ENCODE peak calls at places on chromosomes 7 and 10, in eight cellular contexts. I, O, W, D, M, Y, Z and J are unnamed samples.

GRCh38 chr7:22445140-22445722 is 54.8 kb downstream of the STEAP1B start:
- DNase-seq in D (peak), I (peak), M (peak), O (peak), Z (no peak), W (peak), Y (no peak), J (no peak)

GRCh38 chr10:79979973-79980687 is 31.2 kb upstream of the SFTPD start:
- DNase-seq in Z (no peak), M (no peak), I (no peak), D (no peak), O (peak), Y (no peak), W (no peak), J (no peak)

GRCh38 chr7:2459674-2460073 is 16.5 kb downstream of the GRIFIN start:
- DNase-seq in O (no peak), Z (no peak), W (no peak), Y (no peak), I (no peak), M (no peak), D (no peak), J (no peak)

GRCh38 chr7:113087278-113087998 is 811 bp upstream of the GPR85 start:
- DNase-seq in W (no peak), I (no peak), M (peak), D (peak), Z (peak), Y (peak), O (no peak), J (no peak)

GRCh38 chr7:4725014-4725951 is 43.2 kb downstream of the FOXK1 start:
- DNase-seq in O (peak), W (peak), M (peak), D (peak), Y (no peak), I (peak), Z (peak), J (peak)

GRCh38 chr10:5317547-5318107 is 47.1 kb upstream of the UCN3 start:
- DNase-seq in M (peak), W (no peak), I (no peak), D (peak), Z (no peak), O (no peak), Y (peak), J (no peak)

GRCh38 chr7:31764457-31764856 is 77.4 kb downstream of the PPP1R17 start:
- DNase-seq in D (no peak), M (no peak), I (no peak), W (no peak), O (no peak), Y (no peak), Z (no peak), J (no peak)

GRCh38 chr10:5589963-5590511 is 65.3 kb downstream of the CALML3 start:
- DNase-seq in D (peak), Z (no peak), I (no peak), O (no peak), Y (no peak), W (peak), M (no peak), J (no peak)

GRCh38 chr10:8275911-8276310 is 221.4 kb downstream of the GATA3 start:
- DNase-seq in W (no peak), D (no peak), I (no peak), Z (no peak), Y (no peak), M (no peak), O (no peak), J (no peak)

GRCh38 chr7:130140551-130141160 is 64.5 kb downstream of the TMEM209 start:
- DNase-seq in W (peak), I (no peak), M (no peak), Y (no peak), O (no peak), D (no peak), Z (no peak), J (no peak)

GRCh38 chr7:2173184-2173827 is 59.4 kb downstream of the MAD1L1 start:
- DNase-seq in W (no peak), Y (no peak), I (no peak), M (no peak), O (no peak), Z (no peak), D (no peak), J (no peak)

GRCh38 chr7:23315366-23315765 is 16.2 kb downstream of the MALSU1 start:
- DNase-seq in O (no peak), D (peak), W (no peak), M (no peak), Z (no peak), I (no peak), Y (no peak), J (no peak)

GRCh38 chr7:123535517-123535916 is 1.1 kb upstream of the IQUB start:
- DNase-seq in I (peak), Y (no peak), Z (no peak), D (no peak), O (peak), M (no peak), W (peak), J (no peak)

GRCh38 chr7:123538189-123538714 is 3.9 kb upstream of the IQUB start:
- DNase-seq in M (peak), W (no peak), D (peak), I (no peak), Z (peak), O (no peak), Y (peak), J (no peak)

GRCh38 chr7:123538897-123539296 is 4.5 kb upstream of the IQUB start:
- DNase-seq in Y (no peak), W (no peak), D (no peak), O (no peak), I (no peak), M (no peak), Z (no peak), J (no peak)

GRCh38 chr7:123534383-123535260 is at the start of gene IQUB:
- DNase-seq in O (peak), Z (peak), D (peak), W (peak), I (peak), Y (peak), M (peak), J (peak)

DNA sequence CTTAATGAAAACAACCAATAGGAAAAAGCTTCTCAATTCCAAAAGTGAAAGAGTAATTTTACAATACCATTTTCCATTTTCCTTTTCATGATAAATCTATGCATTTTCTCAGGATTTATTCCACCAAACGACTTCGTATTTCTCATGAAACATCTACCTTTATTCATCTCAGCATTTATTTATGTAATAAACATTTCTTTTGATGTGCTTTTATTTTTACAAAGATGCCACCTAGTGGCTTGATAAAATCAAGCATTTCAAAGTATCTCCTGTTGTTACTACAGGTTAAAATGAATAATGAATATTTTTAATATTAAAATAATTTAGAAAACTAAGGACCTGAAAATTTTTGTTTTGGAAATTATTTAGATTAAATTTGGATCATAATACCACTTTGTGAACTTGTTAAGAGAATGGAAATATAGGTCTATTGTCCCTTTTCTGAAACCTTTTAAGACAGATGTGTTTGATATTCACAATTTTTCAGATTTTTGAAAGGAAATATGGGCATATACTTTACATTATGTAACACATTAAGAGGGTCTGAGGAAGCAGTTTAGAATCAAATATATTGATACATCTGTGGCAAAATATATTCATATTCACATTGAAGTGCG is 2.7 kb upstream of the IQUB start:
- DNase-seq in M (no peak), Z (no peak), Y (no peak), I (no peak), O (no peak), W (no peak), D (peak), J (no peak)
- TF ChIP-seq CTCF in M (peak), Z (peak), Y (peak), I (peak), O (peak), W (peak), D (peak), J (peak)

DNA sequence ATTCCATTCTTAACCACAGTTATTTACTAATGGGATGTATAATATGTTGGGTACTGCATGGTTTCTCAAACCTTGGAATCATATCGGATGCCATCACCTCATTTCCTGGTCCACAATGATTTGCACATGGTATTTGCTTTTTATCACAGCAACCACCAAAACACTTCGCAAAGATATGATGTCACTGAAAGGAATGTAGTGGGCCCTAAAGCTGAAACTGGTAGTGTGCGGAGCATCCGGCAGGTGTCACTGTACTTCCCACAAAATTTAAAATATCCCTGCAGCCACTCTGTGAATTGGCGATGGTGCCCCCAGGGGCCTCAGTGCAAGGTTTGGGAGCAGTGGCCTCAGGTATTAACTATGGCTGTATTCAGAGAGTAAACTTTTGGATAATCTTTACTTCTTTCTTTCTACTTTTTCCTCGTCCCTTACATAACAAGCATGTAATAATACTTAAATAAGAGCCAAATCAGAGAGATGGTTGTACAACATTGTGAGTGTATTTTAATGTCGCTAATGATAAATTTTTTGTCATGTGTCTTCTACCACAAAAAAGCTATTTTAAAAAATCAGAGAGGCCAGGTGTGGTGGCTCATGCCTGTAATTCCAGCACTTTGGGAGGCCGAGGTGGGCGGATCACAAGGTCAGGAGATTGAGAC is 66.2 kb downstream of the FAM241B start:
- DNase-seq in I (no peak), D (peak), Z (peak), M (peak), W (no peak), Y (peak), O (peak), J (no peak)
- TF ChIP-seq CTCF in I (peak), D (peak), Z (peak), M (peak), W (peak), Y (peak), O (peak), J (no peak)

GRCh38 chr7:43872401-43873165 is 3.3 kb upstream of the MRPS24 start:
- DNase-seq in Z (peak), W (peak), M (peak), Y (peak), I (no peak), D (peak), O (no peak), J (no peak)
- TF ChIP-seq CTCF in Z (no peak), W (no peak), M (no peak), Y (no peak), I (no peak), D (no peak), O (no peak), J (no peak)

GRCh38 chr7:76315372-76315771 is 12.9 kb downstream of the HSPB1 start:
- DNase-seq in D (no peak), M (no peak), Y (no peak), W (peak), I (no peak), O (no peak), Z (no peak), J (no peak)
- TF ChIP-seq CTCF in D (no peak), M (no peak), Y (no peak), W (no peak), I (no peak), O (no peak), Z (no peak), J (no peak)

GRCh38 chr10:53111529-53111928 is 338.9 kb upstream of the MBL2 start:
- DNase-seq in Z (no peak), D (no peak), Y (no peak), I (no peak), W (peak), O (no peak), M (no peak), J (no peak)

GRCh38 chr10:53115660-53116059 is 343.1 kb upstream of the MBL2 start:
- DNase-seq in W (no peak), M (no peak), O (no peak), I (no peak), D (no peak), Y (no peak), Z (no peak), J (no peak)
- TF ChIP-seq CTCF in W (no peak), M (no peak), O (no peak), I (no peak), D (no peak), Y (no peak), Z (no peak), J (no peak)

GRCh38 chr10:101569838-101570763 is 18.0 kb downstream of the POLL start:
- DNase-seq in Y (no peak), W (peak), M (peak), D (peak), I (peak), O (peak), Z (peak), J (peak)

GRCh38 chr10:101571573-101571925 is 16.5 kb downstream of the POLL start:
- DNase-seq in W (no peak), D (no peak), Z (no peak), Y (no peak), I (no peak), O (no peak), M (no peak), J (no peak)

GRCh38 chr10:101569465-101569837 is 18.6 kb downstream of the POLL start:
- DNase-seq in D (no peak), Z (no peak), M (no peak), I (no peak), W (no peak), Y (no peak), O (no peak), J (no peak)

GRCh38 chr10:101572785-101573184 is 15.3 kb downstream of the POLL start:
- DNase-seq in W (no peak), Y (no peak), M (no peak), O (no peak), D (no peak), I (no peak), Z (no peak), J (no peak)

GRCh38 chr10:101570764-101571572 is 17.1 kb downstream of the POLL start:
- DNase-seq in W (no peak), O (no peak), Z (no peak), D (no peak), M (no peak), Y (no peak), I (peak), J (no peak)
- TF ChIP-seq CTCF in W (no peak), O (no peak), Z (no peak), D (no peak), M (no peak), Y (no peak), I (no peak), J (no peak)

DNA sequence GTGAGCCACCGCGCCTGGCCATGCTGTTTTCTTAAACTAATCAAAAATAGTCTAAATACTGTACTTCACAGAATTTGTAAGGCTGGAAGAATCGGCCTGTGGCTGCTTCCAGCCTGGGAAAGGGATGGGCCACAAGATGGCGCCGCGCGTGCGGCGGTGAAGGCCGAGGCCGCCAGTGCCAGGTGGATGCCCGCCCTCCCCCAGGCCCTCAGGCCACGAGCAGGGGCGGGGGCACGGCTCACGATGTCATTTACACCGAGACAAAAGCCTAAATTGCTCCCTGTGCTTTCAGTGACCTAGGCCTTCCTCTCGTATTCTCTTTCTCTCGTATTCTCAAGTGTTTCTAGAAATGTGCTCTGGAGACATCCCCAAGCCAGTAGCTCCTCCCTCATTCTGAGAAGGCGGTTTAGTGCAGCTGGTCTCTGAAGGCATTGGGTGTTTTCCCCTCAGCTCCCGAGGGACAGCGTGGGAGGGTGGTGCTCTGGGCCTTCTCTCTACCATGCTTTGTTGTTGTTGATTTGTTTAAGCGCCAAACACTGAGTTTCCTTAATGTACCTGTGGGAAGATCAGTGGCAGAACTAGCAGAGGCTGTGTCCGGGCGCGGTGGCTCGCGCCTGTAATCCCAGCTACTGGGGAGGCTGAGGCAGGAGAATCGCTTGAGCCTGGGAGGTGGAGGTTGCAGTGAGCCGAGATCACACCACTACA is 68.4 kb downstream of the CDC123 start:
- DNase-seq in O (peak), I (peak), M (peak), W (peak), D (peak), Z (peak), Y (peak), J (peak)
- TF ChIP-seq CTCF in O (peak), I (peak), M (peak), W (peak), D (peak), Z (peak), Y (peak), J (no peak)